ENCODE peak calls at places on chromosome 2, in seven cellular contexts. One of them, this sample, is unnamed.

GRCh38 chr2:95345415-95346235 is 48.5 kb downstream of the KCNIP3 start:
- DNase-seq in CD8-positive, alpha-beta memory T cell: no peak
- DNase-seq in heart left ventricle: peak; percentile 89
- DNase-seq in cardiac muscle cell: peak; percentile 88
- DNase-seq in brain microvascular endothelial cell: peak; percentile 62
- DNase-seq in GM23248: peak; percentile 93
- DNase-seq in small intestine: peak; percentile 79
- DNase-seq in this sample: no peak

GRCh38 chr2:85763831-85764230 is 10.0 kb downstream of the ATOH8 start:
- DNase-seq in CD8-positive, alpha-beta memory T cell: no peak
- DNase-seq in heart left ventricle: no peak
- DNase-seq in cardiac muscle cell: no peak
- DNase-seq in brain microvascular endothelial cell: no peak
- DNase-seq in GM23248: no peak
- DNase-seq in small intestine: no peak
- DNase-seq in this sample: no peak

GRCh38 chr2:216341151-216341550 is 31.1 kb downstream of the MARCHF4 start:
- DNase-seq in CD8-positive, alpha-beta memory T cell: no peak
- DNase-seq in heart left ventricle: peak; percentile 39
- DNase-seq in cardiac muscle cell: no peak
- DNase-seq in brain microvascular endothelial cell: no peak
- DNase-seq in GM23248: peak; percentile 74
- DNase-seq in small intestine: no peak
- DNase-seq in this sample: no peak

GRCh38 chr2:200173691-200174090 is 132.8 kb upstream of the SPATS2L start:
- DNase-seq in CD8-positive, alpha-beta memory T cell: no peak
- DNase-seq in heart left ventricle: no peak
- DNase-seq in cardiac muscle cell: no peak
- DNase-seq in brain microvascular endothelial cell: no peak
- DNase-seq in GM23248: no peak
- DNase-seq in small intestine: no peak
- DNase-seq in this sample: no peak

GRCh38 chr2:239014458-239014857 is 166.6 kb downstream of the TWIST2 start:
- DNase-seq in CD8-positive, alpha-beta memory T cell: no peak
- DNase-seq in heart left ventricle: no peak
- DNase-seq in cardiac muscle cell: no peak
- DNase-seq in brain microvascular endothelial cell: no peak
- DNase-seq in GM23248: no peak
- DNase-seq in small intestine: no peak
- DNase-seq in this sample: no peak

GRCh38 chr2:231545105-231545902 is 15.1 kb upstream of the NMUR1 start:
- DNase-seq in CD8-positive, alpha-beta memory T cell: peak; percentile 63
- DNase-seq in heart left ventricle: peak; percentile 73
- DNase-seq in cardiac muscle cell: no peak
- DNase-seq in brain microvascular endothelial cell: peak; percentile 89
- DNase-seq in GM23248: no peak
- DNase-seq in small intestine: peak; percentile 59
- DNase-seq in this sample: no peak

GRCh38 chr2:147181351-147182029 is 663.3 kb upstream of the ACVR2A start:
- DNase-seq in CD8-positive, alpha-beta memory T cell: no peak
- DNase-seq in heart left ventricle: no peak
- DNase-seq in cardiac muscle cell: no peak
- DNase-seq in brain microvascular endothelial cell: no peak
- DNase-seq in GM23248: no peak
- DNase-seq in small intestine: no peak
- DNase-seq in this sample: no peak

GRCh38 chr2:169131587-169132512 is 62.5 kb downstream of the DHRS9 start:
- DNase-seq in CD8-positive, alpha-beta memory T cell: no peak
- DNase-seq in heart left ventricle: no peak
- DNase-seq in cardiac muscle cell: no peak
- DNase-seq in brain microvascular endothelial cell: peak; percentile 47
- DNase-seq in GM23248: peak; percentile 50
- DNase-seq in small intestine: peak; percentile 50
- DNase-seq in this sample: no peak

GRCh38 chr2:74908763-74909444 is 49.5 kb upstream of the POLE4 start:
- DNase-seq in CD8-positive, alpha-beta memory T cell: no peak
- DNase-seq in heart left ventricle: no peak
- DNase-seq in cardiac muscle cell: no peak
- DNase-seq in brain microvascular endothelial cell: no peak
- DNase-seq in GM23248: peak; percentile 56
- DNase-seq in small intestine: peak; percentile 18
- DNase-seq in this sample: no peak

GRCh38 chr2:41736586-41736985 is 311.2 kb upstream of the PKDCC start:
- DNase-seq in CD8-positive, alpha-beta memory T cell: no peak
- DNase-seq in heart left ventricle: no peak
- DNase-seq in cardiac muscle cell: no peak
- DNase-seq in brain microvascular endothelial cell: no peak
- DNase-seq in GM23248: no peak
- DNase-seq in small intestine: no peak
- DNase-seq in this sample: no peak

GRCh38 chr2:42141687-42142475 is 27.3 kb upstream of the EML4 start:
- DNase-seq in CD8-positive, alpha-beta memory T cell: no peak
- DNase-seq in heart left ventricle: peak; percentile 75
- DNase-seq in cardiac muscle cell: peak; percentile 30
- DNase-seq in brain microvascular endothelial cell: peak; percentile 96
- DNase-seq in GM23248: peak; percentile 83
- DNase-seq in small intestine: peak; percentile 67
- DNase-seq in this sample: no peak

GRCh38 chr2:123993728-123994323 is 31.3 kb upstream of the CNTNAP5 start:
- DNase-seq in CD8-positive, alpha-beta memory T cell: no peak
- DNase-seq in heart left ventricle: peak; percentile 25
- DNase-seq in cardiac muscle cell: peak; percentile 58
- DNase-seq in brain microvascular endothelial cell: peak; percentile 14
- DNase-seq in GM23248: peak; percentile 59
- DNase-seq in small intestine: peak; percentile 36
- DNase-seq in this sample: no peak

GRCh38 chr2:105144128-105144940 is 97.2 kb upstream of the GPR45 start:
- DNase-seq in CD8-positive, alpha-beta memory T cell: no peak
- DNase-seq in heart left ventricle: no peak
- DNase-seq in cardiac muscle cell: no peak
- DNase-seq in brain microvascular endothelial cell: no peak
- DNase-seq in GM23248: peak; percentile 3
- DNase-seq in small intestine: no peak
- DNase-seq in this sample: no peak
- H3K4me3 ChIP-seq in CD8-positive, alpha-beta memory T cell: no peak overlapping the region
- H3K4me3 ChIP-seq in heart left ventricle: peak overlapping the region; percentile 43
- H3K4me3 ChIP-seq in cardiac muscle cell: peak overlapping the region; percentile 58
- H3K4me3 ChIP-seq in brain microvascular endothelial cell: peak overlapping the region; percentile 39
- H3K4me3 ChIP-seq in GM23248: peak overlapping the region; percentile 63
- H3K4me3 ChIP-seq in small intestine: no peak overlapping the region
- H3K4me3 ChIP-seq in this sample: no peak overlapping the region

GRCh38 chr2:142946941-142947340 is 69.5 kb downstream of the KYNU start:
- DNase-seq in CD8-positive, alpha-beta memory T cell: no peak
- DNase-seq in heart left ventricle: no peak
- DNase-seq in cardiac muscle cell: no peak
- DNase-seq in brain microvascular endothelial cell: no peak
- DNase-seq in GM23248: no peak
- DNase-seq in small intestine: no peak
- DNase-seq in this sample: no peak
- H3K27ac ChIP-seq in CD8-positive, alpha-beta memory T cell: no peak overlapping the region
- H3K27ac ChIP-seq in heart left ventricle: no peak overlapping the region
- H3K27ac ChIP-seq in cardiac muscle cell: no peak overlapping the region
- H3K27ac ChIP-seq in brain microvascular endothelial cell: no peak overlapping the region
- H3K27ac ChIP-seq in GM23248: no peak overlapping the region
- H3K27ac ChIP-seq in small intestine: no peak overlapping the region
- H3K27ac ChIP-seq in this sample: no peak overlapping the region

GRCh38 chr2:133458280-133458679 is 110.0 kb downstream of the NCKAP5 start:
- DNase-seq in CD8-positive, alpha-beta memory T cell: no peak
- DNase-seq in heart left ventricle: no peak
- DNase-seq in cardiac muscle cell: no peak
- DNase-seq in brain microvascular endothelial cell: peak; percentile 51
- DNase-seq in GM23248: peak; percentile 4
- DNase-seq in small intestine: no peak
- DNase-seq in this sample: no peak
- H3K4me3 ChIP-seq in CD8-positive, alpha-beta memory T cell: no peak overlapping the region
- H3K4me3 ChIP-seq in heart left ventricle: no peak overlapping the region
- H3K4me3 ChIP-seq in cardiac muscle cell: no peak overlapping the region
- H3K4me3 ChIP-seq in brain microvascular endothelial cell: no peak overlapping the region
- H3K4me3 ChIP-seq in GM23248: no peak overlapping the region
- H3K4me3 ChIP-seq in small intestine: no peak overlapping the region
- H3K4me3 ChIP-seq in this sample: no peak overlapping the region

DNA sequence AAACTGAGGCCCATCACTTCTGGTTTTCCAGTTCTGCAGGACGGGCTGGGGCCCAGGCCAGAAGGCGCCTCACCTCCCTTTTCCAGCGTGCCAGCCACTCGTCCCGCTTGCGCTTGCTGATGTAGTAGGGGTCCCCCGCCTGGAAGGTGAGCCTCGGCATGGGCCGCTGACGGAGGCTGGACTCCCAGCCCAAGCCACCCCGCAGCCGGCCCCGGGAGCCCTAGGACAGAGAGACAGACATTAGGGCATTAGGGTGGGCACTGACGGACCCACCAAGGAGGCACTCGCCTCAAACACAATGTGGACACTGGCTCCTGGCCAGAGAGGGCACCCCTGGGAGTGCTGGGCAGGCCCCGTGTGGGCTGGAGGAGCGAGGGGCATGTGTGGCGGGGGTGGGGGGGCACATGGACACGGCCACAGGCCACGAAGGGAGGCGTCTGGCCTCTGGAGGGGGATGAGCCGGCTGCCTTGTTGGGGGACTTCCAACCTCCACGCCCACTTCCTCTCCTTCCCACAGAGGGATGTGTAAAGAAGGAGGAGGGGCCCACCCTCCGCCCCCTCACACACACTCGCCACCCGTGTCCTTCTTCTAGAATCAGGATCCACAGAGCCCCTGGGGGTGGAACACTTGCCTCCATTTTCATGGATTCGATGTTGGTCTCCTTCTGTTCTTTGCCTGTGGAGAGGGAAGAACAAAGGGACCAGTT is 66.7 kb downstream of the DNMT3A start:
- DNase-seq in CD8-positive, alpha-beta memory T cell: peak; percentile 83
- DNase-seq in heart left ventricle: peak; percentile 66
- DNase-seq in cardiac muscle cell: no peak
- DNase-seq in brain microvascular endothelial cell: no peak
- DNase-seq in GM23248: no peak
- DNase-seq in small intestine: no peak
- DNase-seq in this sample: peak; percentile 52
- H3K27ac ChIP-seq in CD8-positive, alpha-beta memory T cell: peak overlapping the region; percentile 48
- H3K27ac ChIP-seq in heart left ventricle: peak overlapping the region; percentile 64
- H3K27ac ChIP-seq in cardiac muscle cell: peak overlapping the region; percentile 50
- H3K27ac ChIP-seq in brain microvascular endothelial cell: no peak overlapping the region
- H3K27ac ChIP-seq in GM23248: no peak overlapping the region
- H3K27ac ChIP-seq in small intestine: no peak overlapping the region
- H3K27ac ChIP-seq in this sample: peak overlapping the region; percentile 82

DNA sequence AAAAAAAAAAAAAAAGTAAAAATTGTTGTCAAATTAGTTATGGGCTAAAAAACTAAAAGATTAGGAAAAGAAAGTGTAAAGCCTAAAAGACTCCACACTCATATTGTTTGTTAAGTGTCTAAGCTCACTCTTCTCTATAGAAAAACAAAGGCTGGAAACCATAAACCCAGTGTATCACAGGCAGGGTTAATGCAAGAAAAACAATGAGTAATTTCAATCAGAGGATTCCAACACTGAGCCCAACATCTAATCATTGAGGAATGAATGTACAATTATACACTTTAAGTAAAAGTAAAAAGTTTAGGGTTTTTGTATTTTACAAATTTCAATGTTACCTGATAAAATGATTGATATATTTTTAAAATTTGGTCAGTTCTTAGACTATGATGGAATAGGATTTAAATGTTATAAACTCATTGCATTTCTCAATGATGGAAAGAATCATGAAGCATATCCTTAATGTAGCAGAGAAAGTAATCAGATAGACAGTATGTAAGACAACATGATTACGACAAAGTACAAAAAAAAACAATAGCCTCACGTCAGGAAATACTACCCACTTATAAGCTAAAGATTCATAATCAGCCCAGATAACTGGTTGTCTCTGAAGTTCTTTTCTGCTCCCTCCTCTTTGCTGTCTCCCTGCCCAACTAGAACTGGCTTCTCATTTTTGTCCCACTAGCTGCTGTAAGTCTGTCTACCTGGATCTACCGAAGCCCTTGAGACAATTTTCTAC is 44.5 kb upstream of the SP3 start:
- DNase-seq in CD8-positive, alpha-beta memory T cell: no peak
- DNase-seq in heart left ventricle: no peak
- DNase-seq in cardiac muscle cell: no peak
- DNase-seq in brain microvascular endothelial cell: no peak
- DNase-seq in GM23248: peak; percentile 77
- DNase-seq in small intestine: no peak
- DNase-seq in this sample: no peak
- H3K4me3 ChIP-seq in CD8-positive, alpha-beta memory T cell: no peak overlapping the region
- H3K4me3 ChIP-seq in heart left ventricle: no peak overlapping the region
- H3K4me3 ChIP-seq in cardiac muscle cell: no peak overlapping the region
- H3K4me3 ChIP-seq in brain microvascular endothelial cell: no peak overlapping the region
- H3K4me3 ChIP-seq in GM23248: peak overlapping the region; percentile 19
- H3K4me3 ChIP-seq in small intestine: no peak overlapping the region
- H3K4me3 ChIP-seq in this sample: no peak overlapping the region

GRCh38 chr2:102599486-102599885 is 19.9 kb upstream of the SLC9A2 start:
- DNase-seq in CD8-positive, alpha-beta memory T cell: no peak
- DNase-seq in heart left ventricle: no peak
- DNase-seq in cardiac muscle cell: no peak
- DNase-seq in brain microvascular endothelial cell: no peak
- DNase-seq in GM23248: no peak
- DNase-seq in small intestine: no peak
- DNase-seq in this sample: no peak

GRCh38 chr2:102606353-102606752 is 13.0 kb upstream of the SLC9A2 start:
- DNase-seq in CD8-positive, alpha-beta memory T cell: no peak
- DNase-seq in heart left ventricle: no peak
- DNase-seq in cardiac muscle cell: no peak
- DNase-seq in brain microvascular endothelial cell: no peak
- DNase-seq in GM23248: peak; percentile 46
- DNase-seq in small intestine: no peak
- DNase-seq in this sample: no peak

GRCh38 chr2:102603904-102604303 is 15.4 kb upstream of the SLC9A2 start:
- DNase-seq in CD8-positive, alpha-beta memory T cell: no peak
- DNase-seq in heart left ventricle: no peak
- DNase-seq in cardiac muscle cell: no peak
- DNase-seq in brain microvascular endothelial cell: no peak
- DNase-seq in GM23248: no peak
- DNase-seq in small intestine: no peak
- DNase-seq in this sample: no peak

GRCh38 chr2:102601730-102602129 is 17.6 kb upstream of the SLC9A2 start:
- DNase-seq in CD8-positive, alpha-beta memory T cell: no peak
- DNase-seq in heart left ventricle: no peak
- DNase-seq in cardiac muscle cell: no peak
- DNase-seq in brain microvascular endothelial cell: no peak
- DNase-seq in GM23248: no peak
- DNase-seq in small intestine: no peak
- DNase-seq in this sample: no peak

GRCh38 chr2:102604754-102605153 is 14.6 kb upstream of the SLC9A2 start:
- DNase-seq in CD8-positive, alpha-beta memory T cell: no peak
- DNase-seq in heart left ventricle: no peak
- DNase-seq in cardiac muscle cell: no peak
- DNase-seq in brain microvascular endothelial cell: no peak
- DNase-seq in GM23248: no peak
- DNase-seq in small intestine: peak; percentile 23
- DNase-seq in this sample: no peak
- H3K27ac ChIP-seq in CD8-positive, alpha-beta memory T cell: no peak overlapping the region
- H3K27ac ChIP-seq in heart left ventricle: no peak overlapping the region
- H3K27ac ChIP-seq in cardiac muscle cell: no peak overlapping the region
- H3K27ac ChIP-seq in brain microvascular endothelial cell: no peak overlapping the region
- H3K27ac ChIP-seq in GM23248: no peak overlapping the region
- H3K27ac ChIP-seq in small intestine: no peak overlapping the region
- H3K27ac ChIP-seq in this sample: no peak overlapping the region

This sample was measured in effector memory CD4-positive, alpha-beta T cell.